ENCODE peak calls at places on chromosomes 5 and 9, in four cellular contexts. J, Y, K and I are unnamed samples.

GRCh38 chr9:38386319-38386895 is 6.1 kb upstream of the ALDH1B1 start:
- DNase-seq in Y (no peak), K (no peak), J (no peak), I (no peak)

GRCh38 chr5:126448720-126449119 is 25.5 kb downstream of the GRAMD2B start:
- DNase-seq in Y (no peak), J (no peak), K (no peak), I (no peak)

GRCh38 chr5:149938791-149939358 is 5.7 kb downstream of the PDE6A start:
- DNase-seq in Y (no peak), J (peak), K (no peak), I (no peak)

GRCh38 chr9:128558431-128559310 is 6.3 kb downstream of the SPTAN1 start:
- DNase-seq in J (peak), K (peak), Y (peak), I (peak)

GRCh38 chr5:169933127-169933526 is 47.2 kb downstream of the INSYN2B start:
- DNase-seq in J (no peak), K (no peak), Y (no peak), I (no peak)

GRCh38 chr5:13955896-13956295 is 11.4 kb upstream of the DNAH5 start:
- DNase-seq in J (no peak), Y (no peak), K (no peak), I (no peak)

GRCh38 chr9:3929345-3930150 is 370.3 kb downstream of the GLIS3 start:
- DNase-seq in J (no peak), K (no peak), Y (no peak), I (no peak)

GRCh38 chr5:91301459-91301858 is 81.7 kb downstream of the ARRDC3 start:
- DNase-seq in K (no peak), Y (no peak), J (peak), I (no peak)

GRCh38 chr9:36258170-36258988 is at the start of gene GNE:
- DNase-seq in K (peak), J (peak), Y (peak), I (peak)

GRCh38 chr5:6448622-6449464 is at the start of gene UBE2QL1:
- DNase-seq in K (no peak), J (peak), Y (peak), I (no peak)

GRCh38 chr9:33750307-33750838 is 45.0 kb upstream of the PRSS3 start:
- DNase-seq in J (no peak), Y (no peak), K (no peak), I (no peak)

GRCh38 chr5:173825215-173825865 is 62.8 kb upstream of the CPEB4 start:
- DNase-seq in J (peak), Y (no peak), K (no peak), I (no peak)

GRCh38 chr9:12818431-12819000 is 43.7 kb downstream of the LURAP1L start:
- DNase-seq in Y (no peak), J (peak), K (peak), I (no peak)

GRCh38 chr9:21796768-21797167 is 5.7 kb upstream of the MTAP start:
- DNase-seq in K (no peak), J (no peak), Y (no peak), I (no peak)

GRCh38 chr9:80158150-80158549 is 586.4 kb downstream of the TLE4 start:
- DNase-seq in J (no peak), Y (no peak), K (no peak), I (no peak)

GRCh38 chr5:124677376-124677998 is 69.0 kb downstream of the ZNF608 start:
- DNase-seq in K (no peak), Y (no peak), J (peak), I (no peak)

GRCh38 chr5:153794327-153794726 is 244.4 kb downstream of the FAM114A2 start:
- DNase-seq in J (no peak), Y (no peak), K (no peak), I (no peak)

GRCh38 chr5:143143973-143144372 is 259.5 kb downstream of the NR3C1 start:
- DNase-seq in J (no peak), K (no peak), Y (no peak), I (no peak)

GRCh38 chr9:94909965-94910730 is 183.6 kb downstream of the AOPEP start:
- DNase-seq in J (no peak), K (peak), Y (no peak), I (no peak)

GRCh38 chr9:84738353-84738752 is 68.8 kb downstream of the NTRK2 start:
- DNase-seq in K (no peak), Y (no peak), J (no peak), I (no peak)

GRCh38 chr5:80399553-80400239 is 8.2 kb upstream of the ZFYVE16 start:
- DNase-seq in K (no peak), J (peak), Y (no peak), I (no peak)

GRCh38 chr5:133397432-133397831 is 214.9 kb downstream of the FSTL4 start:
- DNase-seq in Y (no peak), J (no peak), K (no peak), I (no peak)

GRCh38 chr5:5304361-5305035 is 118.0 kb upstream of the ICE1 start:
- DNase-seq in J (peak), K (no peak), Y (no peak), I (no peak)

GRCh38 chr5:22852807-22853670 is at the start of gene CDH12:
- DNase-seq in J (no peak), K (no peak), Y (peak), I (no peak)

DNA sequence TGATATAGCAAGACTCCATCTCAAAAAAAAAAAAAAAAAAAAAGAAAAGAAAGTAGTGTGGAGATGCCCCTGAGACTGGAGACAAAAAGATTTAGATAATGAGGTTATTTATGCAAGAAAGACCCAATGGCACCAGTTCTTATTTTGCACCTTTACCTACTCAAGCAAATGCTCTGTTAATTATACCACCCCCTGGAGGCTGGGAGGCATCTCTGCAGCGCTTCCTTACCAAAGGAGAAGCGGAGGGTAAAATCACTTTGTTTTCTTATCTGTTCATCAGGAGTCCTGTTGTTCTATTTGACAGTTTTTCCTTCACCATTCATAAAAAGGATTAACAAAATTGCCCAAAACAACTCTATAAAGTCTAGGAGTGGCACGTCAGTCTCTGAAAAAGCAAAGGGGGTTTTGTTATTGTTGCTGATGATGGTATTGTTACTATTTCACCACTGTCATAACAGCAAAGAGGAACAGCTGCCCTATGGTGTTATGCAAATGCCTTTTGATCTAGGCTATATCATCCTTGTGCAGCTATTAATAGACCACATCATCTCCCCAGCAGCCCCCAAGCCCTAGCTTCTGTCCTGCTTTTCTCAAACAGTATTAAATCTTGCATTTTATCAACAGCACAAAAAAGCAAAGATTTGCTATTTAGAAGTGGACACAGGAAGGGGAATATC is 174.0 kb downstream of the PALM2AKAP2 start:
- DNase-seq in K (no peak), Y (no peak), J (no peak), I (no peak)
- TF ChIP-seq CTCF in K (no peak), Y (peak), J (peak), I (peak)

GRCh38 chr5:111756701-111757581 is at the start of gene NREP:
- DNase-seq in Y (peak), K (peak), J (peak), I (peak)

GRCh38 chr5:111755942-111756353 is 1.0 kb downstream of the NREP start:
- DNase-seq in J (peak), Y (no peak), K (no peak), I (no peak)

GRCh38 chr5:111758284-111758628 is 1.3 kb upstream of the NREP start:
- DNase-seq in J (no peak), K (no peak), Y (no peak), I (no peak)

GRCh38 chr5:111755264-111755941 is 1.6 kb downstream of the NREP start:
- DNase-seq in Y (no peak), J (no peak), K (no peak), I (no peak)

GRCh38 chr5:111757582-111758283 is 739 bp upstream of the NREP start:
- DNase-seq in Y (peak), K (peak), J (peak), I (peak)
- TF ChIP-seq CTCF in Y (peak), K (no peak), J (peak), I (peak)

GRCh38 chr5:11491658-11492057 is 412.6 kb downstream of the CTNND2 start:
- DNase-seq in J (no peak), K (no peak), Y (no peak), I (no peak)

GRCh38 chr5:11497651-11498050 is 406.6 kb downstream of the CTNND2 start:
- DNase-seq in Y (no peak), J (no peak), K (no peak), I (no peak)

GRCh38 chr5:11496127-11496719 is 408.0 kb downstream of the CTNND2 start:
- DNase-seq in K (no peak), J (no peak), Y (no peak), I (no peak)

GRCh38 chr5:11494340-11494739 is 409.9 kb downstream of the CTNND2 start:
- DNase-seq in Y (no peak), K (no peak), J (no peak), I (no peak)
- TF ChIP-seq CTCF in Y (peak), K (no peak), J (peak), I (peak)

GRCh38 chr5:17135050-17135449 is 82.4 kb upstream of the BASP1 start:
- DNase-seq in J (no peak), K (no peak), Y (no peak), I (no peak)

GRCh38 chr5:17127743-17128231 is 89.6 kb upstream of the BASP1 start:
- DNase-seq in Y (no peak), K (no peak), J (peak), I (no peak)

GRCh38 chr5:17129093-17129492 is 88.3 kb upstream of the BASP1 start:
- DNase-seq in Y (no peak), J (peak), K (no peak), I (no peak)

DNA sequence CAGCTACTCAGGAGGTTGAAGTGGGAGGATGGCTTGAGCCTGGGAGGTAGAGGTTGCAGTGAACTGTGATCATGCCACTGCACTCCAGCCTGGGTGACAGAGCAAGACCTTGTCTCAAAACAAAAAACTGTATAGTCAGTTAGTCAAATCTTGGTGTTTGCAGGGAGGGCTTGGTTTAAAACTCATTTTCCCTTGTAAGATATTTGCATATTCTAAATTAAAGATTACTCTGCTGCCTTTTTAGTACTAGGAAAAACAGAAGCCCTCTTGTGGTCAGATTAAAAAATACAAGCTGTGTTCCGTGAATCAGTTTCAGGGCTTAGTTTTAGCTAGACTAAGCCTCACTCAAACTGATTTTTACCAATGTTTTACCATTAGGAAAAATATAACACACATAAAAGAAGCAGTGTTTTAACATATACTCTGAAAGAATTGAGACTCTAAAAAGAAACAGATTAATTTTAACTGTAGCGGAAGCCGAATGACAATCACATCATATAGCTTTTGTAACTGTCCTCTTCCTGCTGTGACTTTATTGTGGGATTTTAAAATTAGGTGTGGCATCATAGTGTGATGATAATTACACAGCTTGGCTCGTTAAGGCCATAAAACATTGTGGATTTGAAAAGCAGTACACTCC is 84.9 kb upstream of the BASP1 start:
- DNase-seq in J (peak), Y (no peak), K (no peak), I (no peak)
- TF ChIP-seq CTCF in J (peak), Y (peak), K (no peak), I (peak)